ENCODE peak calls at places on chromosome 22, in seven cellular contexts. One of them, this sample, is unnamed.

GRCh38 chr22:25545117-25545516 is 19.4 kb upstream of the GRK3 start:
- DNase-seq in H54: no peak
- DNase-seq in DMS153: no peak
- DNase-seq in amygdala: no peak
- DNase-seq in ureter: no peak
- DNase-seq in dermis microvascular lymphatic vessel endothelial cell: no peak
- DNase-seq in activated T-helper 9 cell treated with anti-CD3 and anti-CD28 coated beads, Interleukin-2, amount 50 U/mL, for 16 hours: no peak
- DNase-seq in this sample: no peak

GRCh38 chr22:46056169-46057041 is 79.4 kb upstream of the WNT7B start:
- DNase-seq in H54: no peak
- DNase-seq in DMS153: no peak
- DNase-seq in amygdala: peak; percentile 74
- DNase-seq in ureter: peak; percentile 53
- DNase-seq in dermis microvascular lymphatic vessel endothelial cell: no peak
- DNase-seq in activated T-helper 9 cell treated with anti-CD3 and anti-CD28 coated beads, Interleukin-2, amount 50 U/mL, for 16 hours: no peak
- DNase-seq in this sample: peak; percentile 36

GRCh38 chr22:39311592-39312400 is 7.6 kb downstream of the RPL3 start:
- DNase-seq in H54: no peak
- DNase-seq in DMS153: no peak
- DNase-seq in amygdala: no peak
- DNase-seq in ureter: no peak
- DNase-seq in dermis microvascular lymphatic vessel endothelial cell: no peak
- DNase-seq in activated T-helper 9 cell treated with anti-CD3 and anti-CD28 coated beads, Interleukin-2, amount 50 U/mL, for 16 hours: no peak
- DNase-seq in this sample: no peak

GRCh38 chr22:42439821-42440674 is 7.8 kb upstream of the NFAM1 start:
- DNase-seq in H54: peak; percentile 22
- DNase-seq in DMS153: no peak
- DNase-seq in amygdala: no peak
- DNase-seq in ureter: no peak
- DNase-seq in dermis microvascular lymphatic vessel endothelial cell: no peak
- DNase-seq in activated T-helper 9 cell treated with anti-CD3 and anti-CD28 coated beads, Interleukin-2, amount 50 U/mL, for 16 hours: no peak
- DNase-seq in this sample: peak; percentile 17

GRCh38 chr22:33909075-33909458 is 11.2 kb downstream of the LARGE1 start:
- DNase-seq in H54: no peak
- DNase-seq in DMS153: no peak
- DNase-seq in amygdala: no peak
- DNase-seq in ureter: no peak
- DNase-seq in dermis microvascular lymphatic vessel endothelial cell: no peak
- DNase-seq in activated T-helper 9 cell treated with anti-CD3 and anti-CD28 coated beads, Interleukin-2, amount 50 U/mL, for 16 hours: no peak
- DNase-seq in this sample: no peak

GRCh38 chr22:49566141-49566541 is 261.5 kb downstream of the BRD1 start:
- DNase-seq in H54: no peak
- DNase-seq in DMS153: no peak
- DNase-seq in amygdala: no peak
- DNase-seq in ureter: peak; percentile 20
- DNase-seq in dermis microvascular lymphatic vessel endothelial cell: no peak
- DNase-seq in activated T-helper 9 cell treated with anti-CD3 and anti-CD28 coated beads, Interleukin-2, amount 50 U/mL, for 16 hours: no peak
- DNase-seq in this sample: no peak

GRCh38 chr22:49768511-49768910 is 59.2 kb downstream of the BRD1 start:
- DNase-seq in H54: no peak
- DNase-seq in DMS153: no peak
- DNase-seq in amygdala: no peak
- DNase-seq in ureter: no peak
- DNase-seq in dermis microvascular lymphatic vessel endothelial cell: no peak
- DNase-seq in activated T-helper 9 cell treated with anti-CD3 and anti-CD28 coated beads, Interleukin-2, amount 50 U/mL, for 16 hours: no peak
- DNase-seq in this sample: no peak

GRCh38 chr22:37563153-37564081 is 3.1 kb downstream of the CDC42EP1 start:
- DNase-seq in H54: peak; percentile 71
- DNase-seq in DMS153: no peak
- DNase-seq in amygdala: peak; percentile 34
- DNase-seq in ureter: peak; percentile 82
- DNase-seq in dermis microvascular lymphatic vessel endothelial cell: peak; percentile 48
- DNase-seq in activated T-helper 9 cell treated with anti-CD3 and anti-CD28 coated beads, Interleukin-2, amount 50 U/mL, for 16 hours: no peak
- DNase-seq in this sample: peak; percentile 92

GRCh38 chr22:22882033-22882717 is 5.4 kb upstream of the IGLL5 start:
- DNase-seq in H54: peak; percentile 12
- DNase-seq in DMS153: peak; percentile 22
- DNase-seq in amygdala: no peak
- DNase-seq in ureter: peak; percentile 42
- DNase-seq in dermis microvascular lymphatic vessel endothelial cell: no peak
- DNase-seq in activated T-helper 9 cell treated with anti-CD3 and anti-CD28 coated beads, Interleukin-2, amount 50 U/mL, for 16 hours: no peak
- DNase-seq in this sample: peak; percentile 15

GRCh38 chr22:20615021-20615420 is 107.6 kb downstream of the MED15 start:
- DNase-seq in H54: no peak
- DNase-seq in DMS153: no peak
- DNase-seq in amygdala: no peak
- DNase-seq in ureter: no peak
- DNase-seq in dermis microvascular lymphatic vessel endothelial cell: no peak
- DNase-seq in activated T-helper 9 cell treated with anti-CD3 and anti-CD28 coated beads, Interleukin-2, amount 50 U/mL, for 16 hours: no peak
- DNase-seq in this sample: no peak